ENCODE peak calls at places on chromosomes 13 and 19, in four cellular contexts. D is CD8-positive, alpha-beta memory T cell; V is LHCN-M2; B is tibial nerve. Q is an unnamed sample.

GRCh38 chr19:42496551-42497133 is 31.6 kb downstream of the CEACAM1 start:
- DNase-seq in D (no peak), V (no peak), B (no peak), Q (no peak)

GRCh38 chr13:44843403-44843802 is 145.9 kb downstream of the NUFIP1 start:
- DNase-seq in D (no peak), V (peak; percentile 83), B (no peak), Q (peak; percentile 69)

GRCh38 chr19:34332027-34332786 is 32.8 kb upstream of the GPI start:
- DNase-seq in D (no peak), V (no peak), B (no peak), Q (no peak)

GRCh38 chr13:32883501-32883900 is 132.7 kb upstream of the KL start:
- DNase-seq in D (no peak), V (no peak), B (peak; percentile 20), Q (peak; percentile 42)

GRCh38 chr13:73450583-73450982 is 391.8 kb downstream of the KLF5 start:
- DNase-seq in D (no peak), V (peak; percentile 69), B (peak; percentile 30), Q (no peak)

GRCh38 chr19:8084152-8084551 is 31.6 kb downstream of the CCL25 start:
- DNase-seq in D (no peak), V (no peak), B (no peak), Q (no peak)

GRCh38 chr13:52599037-52599852 is 43.0 kb upstream of the HNRNPA1L2 start:
- DNase-seq in D (no peak), V (peak; percentile 71), B (peak; percentile 28), Q (peak; percentile 62)

GRCh38 chr13:111396457-111396856 is 76.0 kb downstream of the TEX29 start:
- DNase-seq in D (no peak), V (no peak), B (no peak), Q (no peak)

GRCh38 chr13:59345316-59345715 is 818.4 kb downstream of the DIAPH3 start:
- DNase-seq in D (no peak), V (no peak), B (no peak), Q (no peak)

GRCh38 chr13:49681837-49682236 is 9.4 kb downstream of the EBPL start:
- DNase-seq in D (no peak), V (peak; percentile 59), B (no peak), Q (peak; percentile 13)

GRCh38 chr13:87884874-87885273 is 213.7 kb downstream of the SLITRK5 start:
- DNase-seq in D (no peak), V (peak; percentile 0), B (no peak), Q (no peak)

GRCh38 chr13:97892717-97893116 is 60.8 kb upstream of the IPO5 start:
- DNase-seq in D (no peak), V (peak; percentile 52), B (no peak), Q (peak; percentile 10)

GRCh38 chr13:79673310-79673992 is 192.5 kb downstream of the NDFIP2 start:
- DNase-seq in D (no peak), V (no peak), B (no peak), Q (no peak)

GRCh38 chr19:18278521-18279265 is 2.7 kb downstream of the JUND start:
- DNase-seq in D (peak; percentile 77), V (no peak), B (no peak), Q (no peak)

GRCh38 chr19:19627716-19628498 is at the start of gene LPAR2:
- DNase-seq in D (peak; percentile 90), V (no peak), B (no peak), Q (no peak)

GRCh38 chr13:113560645-113561416 is 23.7 kb upstream of the TFDP1 start:
- DNase-seq in D (peak; percentile 35), V (no peak), B (no peak), Q (no peak)

GRCh38 chr19:19546751-19547162 is 8.7 kb downstream of the CILP2 start:
- DNase-seq in D (no peak), V (no peak), B (no peak), Q (no peak)

GRCh38 chr19:4633140-4633967 is 6.0 kb upstream of the TNFAIP8L1 start:
- DNase-seq in D (peak; percentile 63), V (peak; percentile 97), B (peak; percentile 56), Q (peak; percentile 90)

GRCh38 chr13:79562557-79562956 is 81.6 kb downstream of the NDFIP2 start:
- DNase-seq in D (no peak), V (no peak), B (no peak), Q (no peak)

GRCh38 chr13:97866346-97866745 is 87.1 kb upstream of the IPO5 start:
- DNase-seq in D (no peak), V (no peak), B (no peak), Q (no peak)

GRCh38 chr19:38115264-38115802 is 108.7 kb downstream of the DPF1 start:
- DNase-seq in D (no peak), V (no peak), B (no peak), Q (no peak)

GRCh38 chr13:101326710-101327109 is 89.6 kb downstream of the NALCN start:
- DNase-seq in D (no peak), V (no peak), B (no peak), Q (no peak)

GRCh38 chr19:32824136-32824835 is 45.3 kb downstream of the SLC7A9 start:
- DNase-seq in D (no peak), V (no peak), B (no peak), Q (no peak)

GRCh38 chr19:9986787-9987281 is 23.5 kb downstream of the COL5A3 start:
- DNase-seq in D (no peak), V (no peak), B (peak; percentile 35), Q (no peak)

GRCh38 chr13:19940106-19940505 is 18.4 kb upstream of the ZMYM2 start:
- DNase-seq in D (no peak), V (no peak), B (no peak), Q (no peak)

GRCh38 chr13:26449063-26449848 is 108.2 kb upstream of the WASF3 start:
- DNase-seq in D (no peak), V (peak; percentile 28), B (no peak), Q (peak; percentile 66)

GRCh38 chr13:20160346-20161274 is at the start of gene GJA3:
- DNase-seq in D (peak; percentile 67), V (peak; percentile 17), B (no peak), Q (peak; percentile 48)

GRCh38 chr19:47130120-47130588 is 481 bp upstream of the SAE1 start:
- DNase-seq in D (no peak), V (no peak), B (no peak), Q (no peak)

GRCh38 chr19:19750131-19750841 is 17.4 kb upstream of the ZNF14 start:
- DNase-seq in D (no peak), V (no peak), B (no peak), Q (no peak)

GRCh38 chr19:30083701-30084156 is 141.7 kb downstream of the URI1 start:
- DNase-seq in D (no peak), V (no peak), B (no peak), Q (no peak)

GRCh38 chr13:58032676-58033440 is 401.3 kb downstream of the PCDH17 start:
- DNase-seq in D (no peak), V (no peak), B (no peak), Q (no peak)

GRCh38 chr13:30616927-30617314 is 799 bp upstream of the USPL1 start:
- DNase-seq in D (peak; percentile 72), V (peak; percentile 94), B (peak; percentile 86), Q (peak; percentile 89)

GRCh38 chr13:20703785-20704458 is 423 bp downstream of the IL17D start:
- DNase-seq in D (peak; percentile 85), V (peak; percentile 72), B (no peak), Q (peak; percentile 65)